ENCODE peak calls at places on chromosomes 6 and 20, in nine cellular contexts. R is prostate gland, M is GM12878, P is endodermal cell, Y is adrenal gland, W is IMR-90, G is right atrium auricular region, V is uterus, J is Panc1. K is an unnamed sample.

GRCh38 chr6:140855520-140855919 is 1277.2 kb upstream of the GJE1 start:
- DNase-seq in Y (no peak), P (no peak), J (no peak), W (peak; percentile 29), R (no peak), V (no peak), G (no peak), M (no peak), K (no peak)

GRCh38 chr20:13671500-13672288 is 33.0 kb upstream of the TASP1 start:
- DNase-seq in W (peak; percentile 62), R (no peak), M (no peak), V (peak; percentile 55), J (no peak), P (no peak), Y (peak; percentile 55), G (no peak), K (peak; percentile 9)

GRCh38 chr6:118029967-118030366 is 122.9 kb downstream of the SLC35F1 start:
- DNase-seq in M (no peak), P (no peak), G (no peak), J (no peak), W (no peak), R (no peak), Y (no peak), V (no peak), K (no peak)

GRCh38 chr6:82766476-82766875 is 299.2 kb downstream of the UBE3D start:
- DNase-seq in R (no peak), J (no peak), Y (no peak), G (no peak), M (no peak), W (no peak), P (no peak), V (no peak), K (no peak)

GRCh38 chr6:14658030-14658429 is 540.5 kb downstream of the CD83 start:
- DNase-seq in R (no peak), P (no peak), G (no peak), V (no peak), J (no peak), W (no peak), Y (no peak), M (no peak), K (no peak)

GRCh38 chr6:15996030-15996429 is 132.9 kb upstream of the MYLIP start:
- DNase-seq in P (no peak), W (no peak), Y (no peak), V (no peak), G (no peak), J (no peak), R (no peak), M (no peak), K (no peak)

GRCh38 chr6:121932071-121933009 is 467.1 kb upstream of the HSF2 start:
- DNase-seq in Y (peak; percentile 65), V (peak; percentile 20), J (peak; percentile 46), G (no peak), P (peak; percentile 93), W (peak; percentile 95), R (no peak), M (no peak), K (no peak)

GRCh38 chr20:59992531-59992930 is 34.3 kb downstream of the CDH26 start:
- DNase-seq in G (no peak), P (no peak), Y (no peak), J (no peak), W (peak; percentile 18), M (no peak), R (no peak), V (no peak), K (no peak)

GRCh38 chr6:51552400-51552799 is 535.0 kb downstream of the PKHD1 start:
- DNase-seq in G (no peak), J (no peak), P (no peak), M (no peak), V (no peak), R (no peak), Y (no peak), W (no peak), K (no peak)

GRCh38 chr20:58039569-58040092 is 188.8 kb downstream of the ANKRD60 start:
- DNase-seq in G (no peak), M (no peak), J (no peak), Y (no peak), W (no peak), V (no peak), R (no peak), P (no peak), K (no peak)

GRCh38 chr6:167815296-167815980 is 11.3 kb upstream of the AFDN start:
- DNase-seq in P (no peak), V (no peak), M (no peak), R (no peak), Y (no peak), J (no peak), G (no peak), W (no peak), K (no peak)

GRCh38 chr20:41643504-41643938 is 25.3 kb upstream of the CHD6 start:
- DNase-seq in M (no peak), R (peak; percentile 44), G (no peak), Y (peak; percentile 62), V (peak; percentile 32), W (peak; percentile 80), P (peak; percentile 85), J (no peak), K (peak; percentile 41)

GRCh38 chr6:149907317-149907716 is 9.4 kb upstream of the RAET1E start:
- DNase-seq in R (no peak), W (no peak), G (no peak), Y (no peak), P (peak; percentile 10), V (no peak), J (no peak), M (no peak), K (no peak)

GRCh38 chr6:148166339-148166949 is 176.2 kb upstream of the SASH1 start:
- DNase-seq in R (peak; percentile 22), W (peak; percentile 72), V (no peak), J (no peak), P (no peak), Y (no peak), G (no peak), M (no peak), K (peak; percentile 32)

GRCh38 chr6:71248866-71249265 is 39.7 kb upstream of the OGFRL1 start:
- DNase-seq in V (no peak), Y (no peak), P (no peak), J (no peak), R (no peak), M (no peak), G (no peak), W (no peak), K (no peak)

GRCh38 chr6:53165333-53165732 is 16.7 kb upstream of the GCM1 start:
- DNase-seq in W (peak; percentile 72), G (no peak), J (no peak), R (no peak), Y (no peak), V (no peak), M (no peak), P (no peak), K (no peak)
- H3K4me1 ChIP-seq in W (peaks cover 6% of the 10 kb centered on the region), G (no peaks in the 10 kb centered on the region), J (no peaks in the 10 kb centered on the region), R (no peaks in the 10 kb centered on the region), Y (no peaks in the 10 kb centered on the region), V (no peaks in the 10 kb centered on the region), M (no peaks in the 10 kb centered on the region), P (no peaks in the 10 kb centered on the region), K (peaks cover 2% of the 10 kb centered on the region)

DNA sequence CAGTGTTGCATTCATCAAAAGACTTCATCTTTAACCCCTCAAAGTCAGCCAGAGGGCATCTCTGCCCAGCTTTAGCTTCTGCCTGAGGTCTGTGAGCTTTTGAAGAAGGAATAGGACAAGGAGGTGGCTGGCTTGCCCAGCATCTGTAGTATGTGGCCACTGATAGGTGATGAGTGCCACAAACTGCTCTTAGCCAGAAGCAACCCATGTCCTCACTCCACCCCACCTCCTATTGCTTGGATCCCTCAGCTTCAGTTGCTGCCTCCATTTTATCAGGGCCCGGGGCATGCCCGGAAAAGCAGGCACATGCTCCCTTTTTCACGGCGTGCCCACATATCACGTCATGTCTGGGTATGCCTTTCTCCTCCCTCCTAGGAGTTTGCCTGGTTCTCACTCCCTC is 11.9 kb upstream of the EFCAB8 start:
- DNase-seq in V (no peak), G (no peak), Y (no peak), M (no peak), R (no peak), J (no peak), P (no peak), W (no peak), K (no peak)
- H3K36me3 ChIP-seq in V (no peaks in the 10 kb centered on the region), G (peaks cover 52% of the 10 kb centered on the region), Y (peaks cover 57% of the 10 kb centered on the region), M (peaks cover 51% of the 10 kb centered on the region), R (no peaks in the 10 kb centered on the region), J (peaks cover 39% of the 10 kb centered on the region), P (peaks cover 91% of the 10 kb centered on the region), W (peaks cover 37% of the 10 kb centered on the region), K (peaks cover 10% of the 10 kb centered on the region)

GRCh38 chr6:37303891-37304503 is 46.1 kb upstream of the TMEM217 start:
- DNase-seq in V (no peak), W (peak; percentile 60), R (no peak), P (no peak), Y (no peak), G (no peak), J (no peak), M (no peak), K (no peak)
- TF ChIP-seq CTCF in V (peak; percentile 28), W (peak; percentile 64), R (peak; percentile 29), P (peak; percentile 77), Y (peak; percentile 41), G (peak; percentile 55), J (peak; percentile 76), M (peak; percentile 60), K (no peak)

GRCh38 chr6:105821027-105821426 is 265.1 kb upstream of the PRDM1 start:
- DNase-seq in G (no peak), P (no peak), W (no peak), J (no peak), M (no peak), V (no peak), R (no peak), Y (no peak), K (no peak)
- H3K4me1 ChIP-seq in G (no peaks in the 10 kb centered on the region), P (no peaks in the 10 kb centered on the region), W (no peaks in the 10 kb centered on the region), J (no peaks in the 10 kb centered on the region), M (no peaks in the 10 kb centered on the region), V (no peaks in the 10 kb centered on the region), R (no peaks in the 10 kb centered on the region), Y (no peaks in the 10 kb centered on the region), K (no peaks in the 10 kb centered on the region)